ENCODE peak calls at places on chromosomes 7 and 10, in seven cellular contexts. D is OCI-LY7, I is endothelial cell, Y is Panc1, H is tibial artery, G is GM12864, S is nephron progenitor cell. A is an unnamed sample.

GRCh38 chr7:116953727-116954442 is 584 bp downstream of the ST7 start:
- DNase-seq in S (peak), D (peak), I (peak), H (peak), Y (peak), G (no peak), A (peak)

GRCh38 chr10:75096749-75097148 is 14.7 kb upstream of the SAMD8 start:
- DNase-seq in H (no peak), S (no peak), D (no peak), I (no peak), G (no peak), Y (no peak), A (no peak)

GRCh38 chr7:100825215-100825671 is 2.1 kb downstream of the EPHB4 start:
- DNase-seq in S (peak), H (no peak), Y (no peak), I (peak), G (no peak), D (no peak), A (no peak)

GRCh38 chr7:92621026-92621540 is 30.9 kb upstream of the FAM133B start:
- DNase-seq in S (peak), Y (peak), D (peak), G (peak), I (peak), H (peak), A (peak)

GRCh38 chr10:132910901-132911711 is 31.3 kb downstream of the CFAP46 start:
- DNase-seq in I (no peak), D (no peak), H (no peak), S (no peak), Y (no peak), G (no peak), A (peak)

GRCh38 chr10:22334414-22335203 is 10.7 kb upstream of the SPAG6 start:
- DNase-seq in H (peak), G (no peak), I (peak), Y (no peak), S (peak), D (no peak), A (peak)

GRCh38 chr10:49550563-49550962 is 11.6 kb upstream of the ERCC6 start:
- DNase-seq in D (no peak), H (no peak), Y (no peak), G (no peak), I (no peak), S (no peak), A (no peak)

GRCh38 chr10:77872151-77872946 is 54.2 kb downstream of the DLG5 start:
- DNase-seq in Y (no peak), H (no peak), D (no peak), G (no peak), I (no peak), S (no peak), A (no peak)

GRCh38 chr10:66916030-66916429 is 9.8 kb upstream of the LRRTM3 start:
- DNase-seq in I (no peak), H (no peak), G (no peak), Y (no peak), S (no peak), D (no peak), A (no peak)

GRCh38 chr7:106901870-106902441 is 36.9 kb downstream of the PIK3CG start:
- DNase-seq in S (no peak), D (no peak), Y (no peak), H (no peak), G (no peak), I (no peak), A (no peak)

GRCh38 chr7:150753826-150754603 is 16.8 kb downstream of the GIMAP5 start:
- DNase-seq in Y (no peak), D (peak), H (no peak), I (no peak), S (no peak), G (no peak), A (no peak)

GRCh38 chr10:89129850-89130396 is 77.2 kb downstream of the CH25H start:
- DNase-seq in H (peak), S (no peak), I (no peak), G (no peak), D (no peak), Y (no peak), A (no peak)

GRCh38 chr7:87413029-87413428 is 62.5 kb downstream of the ABCB4 start:
- DNase-seq in H (no peak), S (no peak), D (no peak), G (no peak), I (no peak), Y (no peak), A (no peak)

GRCh38 chr10:34171957-34172527 is 643.1 kb downstream of the PARD3 start:
- DNase-seq in G (no peak), H (no peak), I (no peak), S (no peak), Y (no peak), D (no peak), A (no peak)

GRCh38 chr7:37142943-37143342 is 305.7 kb downstream of the ELMO1 start:
- DNase-seq in I (no peak), Y (no peak), D (no peak), S (no peak), G (no peak), H (no peak), A (no peak)

GRCh38 chr7:87154166-87154565 is 1.9 kb downstream of the DMTF1 start:
- DNase-seq in Y (no peak), S (no peak), G (no peak), D (peak), I (no peak), H (no peak), A (no peak)

GRCh38 chr10:124827474-124827873 is 25.9 kb downstream of the ABRAXAS2 start:
- DNase-seq in S (no peak), Y (no peak), H (no peak), D (peak), G (no peak), I (no peak), A (no peak)

GRCh38 chr10:97408496-97408992 is 7.4 kb upstream of the RRP12 start:
- DNase-seq in D (no peak), G (no peak), H (no peak), S (no peak), I (no peak), Y (no peak), A (no peak)

GRCh38 chr7:117251687-117252086 is 71.2 kb downstream of the WNT2 start:
- DNase-seq in D (no peak), H (no peak), G (no peak), I (no peak), Y (no peak), S (no peak), A (no peak)

GRCh38 chr7:125358551-125359167 is 429.0 kb upstream of the POT1 start:
- DNase-seq in Y (no peak), I (no peak), H (no peak), S (no peak), G (no peak), D (no peak), A (no peak)

GRCh38 chr7:114243019-114243507 is 171.6 kb upstream of the FOXP2 start:
- DNase-seq in Y (no peak), H (no peak), I (no peak), S (no peak), G (no peak), D (no peak), A (no peak)

GRCh38 chr10:77392851-77393250 is 244.8 kb downstream of the KCNMA1 start:
- DNase-seq in Y (peak), I (no peak), D (no peak), S (no peak), G (no peak), H (no peak), A (no peak)

GRCh38 chr7:157503229-157503628 is 166.4 kb downstream of the DNAJB6 start:
- DNase-seq in I (no peak), H (no peak), D (no peak), S (no peak), G (no peak), Y (no peak), A (peak)

GRCh38 chr10:79260803-79261740 is 86.2 kb upstream of the PPIF start:
- DNase-seq in D (no peak), Y (no peak), G (no peak), I (no peak), S (peak), H (no peak), A (no peak)

GRCh38 chr7:67463983-67464382 is 467.4 kb downstream of the TYW1 start:
- DNase-seq in H (no peak), D (no peak), S (no peak), I (no peak), G (no peak), Y (no peak), A (no peak)

GRCh38 chr7:28512648-28513435 is 100.5 kb downstream of the CREB5 start:
- DNase-seq in I (no peak), S (no peak), D (no peak), Y (no peak), H (no peak), G (no peak), A (no peak)

GRCh38 chr10:34655286-34656170 is 159.6 kb downstream of the PARD3 start:
- DNase-seq in G (peak), H (no peak), I (peak), Y (peak), S (peak), D (peak), A (no peak)

GRCh38 chr7:155323001-155323638 is 25.4 kb downstream of the INSIG1 start:
- DNase-seq in G (no peak), I (no peak), Y (no peak), S (no peak), D (no peak), H (no peak), A (no peak)

GRCh38 chr10:21134645-21135395 is 237.7 kb upstream of the NEBL start:
- DNase-seq in G (no peak), Y (peak), I (no peak), D (no peak), S (no peak), H (no peak), A (no peak)

GRCh38 chr7:30503273-30504212 is 1.1 kb downstream of the GGCT start:
- DNase-seq in I (no peak), H (no peak), G (no peak), Y (no peak), D (peak), S (no peak), A (no peak)

GRCh38 chr7:74400420-74401136 is 53.1 kb upstream of the GTF2IRD1 start:
- DNase-seq in I (no peak), S (no peak), Y (no peak), G (no peak), H (peak), D (no peak), A (no peak)

GRCh38 chr7:92354214-92354613 is 93.1 kb upstream of the GATAD1 start:
- DNase-seq in S (no peak), I (no peak), H (no peak), Y (no peak), G (no peak), D (no peak), A (no peak)

GRCh38 chr7:1534330-1535099 is 4.0 kb downstream of the MAFK start:
- DNase-seq in G (no peak), S (no peak), Y (no peak), D (no peak), H (no peak), I (no peak), A (no peak)

GRCh38 chr10:52488606-52489485 is 174.8 kb downstream of the DKK1 start:
- DNase-seq in Y (no peak), G (no peak), D (peak), I (no peak), S (no peak), H (no peak), A (no peak)

GRCh38 chr7:139673230-139673629 is 104.6 kb downstream of the HIPK2 start:
- DNase-seq in Y (no peak), G (peak), D (no peak), H (no peak), I (no peak), S (no peak), A (no peak)

GRCh38 chr10:52951819-52952218 is 179.2 kb upstream of the MBL2 start:
- DNase-seq in S (peak), D (peak), Y (no peak), I (peak), H (no peak), G (peak), A (no peak)

GRCh38 chr10:82811621-82812020 is 936.6 kb downstream of the NRG3 start:
- DNase-seq in H (no peak), Y (no peak), I (peak), G (no peak), S (peak), D (peak), A (no peak)
- TF ChIP-seq CTCF in H (no peak), Y (peak), I (peak), G (peak), S (peak), D (peak), A (peak)

GRCh38 chr7:63009771-63010170 is 988.9 kb upstream of the ZNF722 start:
- DNase-seq in G (no peak), H (no peak), D (no peak), S (no peak), Y (no peak), I (no peak), A (no peak)

GRCh38 chr7:63012633-63013183 is 985.9 kb upstream of the ZNF722 start:
- DNase-seq in H (no peak), D (no peak), S (no peak), Y (no peak), I (no peak), G (no peak), A (no peak)

DNA sequence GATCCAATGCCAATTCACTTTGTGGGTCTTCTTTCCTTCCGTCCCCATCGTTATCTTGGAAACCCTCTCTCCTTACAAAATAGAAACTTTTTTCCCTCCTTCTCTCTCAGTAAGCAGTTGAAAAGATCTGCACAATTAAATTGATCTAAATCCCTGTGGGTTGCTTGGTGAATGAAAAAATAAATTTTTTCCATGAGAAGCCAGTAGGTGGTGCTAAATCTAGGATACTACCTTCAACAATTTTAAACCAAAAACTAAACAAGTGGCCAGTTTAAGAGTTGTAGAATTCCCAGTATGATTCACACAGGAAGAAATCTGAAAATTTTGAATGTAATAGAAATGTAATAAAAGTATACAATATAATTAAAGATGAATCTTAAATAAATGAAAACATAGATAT is 990.3 kb upstream of the ZNF722 start:
- DNase-seq in G (no peak), D (no peak), S (no peak), I (no peak), Y (no peak), H (no peak), A (no peak)
- TF ChIP-seq CTCF in G (peak), D (peak), S (no peak), I (peak), Y (no peak), H (no peak), A (peak)

DNA sequence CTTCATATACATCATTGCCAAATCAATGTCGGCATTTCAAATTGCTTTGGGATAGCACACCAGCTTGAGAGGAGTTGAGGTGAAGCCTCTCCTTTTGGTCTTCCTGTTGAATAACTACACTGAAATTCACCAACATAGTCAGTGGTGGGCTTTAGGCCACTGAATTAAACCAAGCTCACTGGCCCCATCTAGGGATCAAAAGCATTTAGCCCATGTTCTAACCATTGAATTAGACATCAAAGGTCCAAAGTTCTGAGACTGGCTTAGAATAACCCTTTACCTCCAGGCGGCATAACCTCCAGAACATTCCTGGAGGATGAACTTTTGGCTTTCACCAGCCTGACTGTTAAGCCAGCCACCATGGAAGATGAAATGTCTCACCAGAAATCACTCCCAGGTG is 54.6 kb downstream of the BPGM start:
- DNase-seq in H (no peak), S (no peak), I (no peak), D (peak), G (no peak), Y (no peak), A (no peak)
- TF ChIP-seq CTCF in H (no peak), S (peak), I (peak), D (peak), G (peak), Y (peak), A (no peak)

DNA sequence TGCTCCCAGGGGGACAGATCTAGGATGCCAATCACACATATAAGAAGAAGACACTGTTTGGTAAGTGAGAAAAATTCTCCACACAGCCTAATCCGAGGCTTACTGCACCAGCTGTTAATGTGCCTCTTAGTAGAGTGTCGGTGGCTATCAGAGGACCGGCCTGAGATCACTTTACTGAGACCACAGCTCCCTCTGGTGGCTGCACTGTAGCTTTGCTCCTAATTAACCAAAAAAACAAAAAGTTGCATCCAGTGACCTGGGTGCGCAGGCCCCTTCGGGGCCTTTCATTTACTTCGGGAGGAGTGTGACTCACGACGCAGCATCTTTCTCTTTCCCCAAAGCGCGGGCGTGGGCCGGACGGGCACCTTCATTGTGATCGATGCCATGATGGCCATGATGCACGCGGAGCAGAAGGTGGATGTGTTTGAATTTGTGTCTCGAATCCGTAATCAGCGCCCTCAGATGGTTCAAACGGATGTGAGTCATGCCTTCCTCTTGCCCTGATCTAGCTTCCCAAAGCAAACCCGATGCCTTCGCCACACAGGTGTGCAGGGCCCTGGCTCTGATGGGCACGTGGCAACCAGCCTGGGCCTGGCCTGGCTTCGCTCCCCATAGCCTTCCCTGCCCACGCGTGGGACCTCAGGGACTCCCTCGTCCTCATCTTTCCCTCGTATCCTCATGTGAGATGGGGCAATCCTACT is 56.7 kb downstream of the MKI67 start:
- DNase-seq in S (peak), I (peak), Y (peak), G (no peak), D (peak), H (no peak), A (peak)
- TF ChIP-seq CTCF in S (peak), I (peak), Y (peak), G (peak), D (peak), H (peak), A (peak)

GRCh38 chr7:2864999-2865670 is 21.0 kb upstream of the GNA12 start:
- DNase-seq in Y (peak), G (no peak), H (peak), D (peak), S (peak), I (peak), A (no peak)
- TF ChIP-seq CTCF in Y (peak), G (peak), H (peak), D (peak), S (peak), I (peak), A (peak)

A was measured in mesothelial cell of epicardium.